ENCODE peak calls at places on chromosomes 11 and 22, in nine cellular contexts. B, A, I, J, G, F, O, S and V are unnamed samples. For H3K4me1, the result is how much of the 10 kb centered on the place peaks cover.

GRCh38 chr11:121652982-121653381 is 200.2 kb upstream of the SORL1-AS1 start:
- DNase-seq in S (no peak), I (no peak), J (no peak), B (no peak), F (no peak), G (no peak), O (no peak), A (peak), V (no peak)

GRCh38 chr11:65330544-65330943 is 3.1 kb upstream of the DPF2 start:
- DNase-seq in J (no peak), B (no peak), G (no peak), O (no peak), I (no peak), S (no peak), A (no peak), F (no peak), V (no peak)

GRCh38 chr11:128759597-128759996 is 65.7 kb downstream of the FLI1 start:
- DNase-seq in F (no peak), I (no peak), A (no peak), O (no peak), J (no peak), S (no peak), G (no peak), B (peak), V (no peak)

GRCh38 chr22:17569971-17570511 is 6.7 kb downstream of the SLC25A18 start:
- DNase-seq in I (no peak), G (no peak), S (no peak), J (no peak), A (peak), B (peak), F (no peak), O (no peak), V (no peak)

GRCh38 chr22:42283288-42284229 is 13.1 kb upstream of the TCF20 start:
- DNase-seq in F (no peak), J (no peak), I (peak), B (no peak), A (peak), S (peak), O (no peak), G (no peak), V (no peak)

GRCh38 chr11:20541503-20541902 is 57.9 kb upstream of the SLC6A5 start:
- DNase-seq in O (no peak), B (no peak), I (no peak), F (no peak), A (no peak), G (no peak), J (no peak), S (no peak), V (no peak)

GRCh38 chr11:31487848-31488247 is 21.6 kb downstream of the IMMP1L start:
- DNase-seq in I (no peak), J (peak), G (peak), F (no peak), S (no peak), B (peak), O (peak), A (no peak), V (no peak)

GRCh38 chr11:121643530-121644512 is 191.1 kb upstream of the SORL1-AS1 start:
- DNase-seq in B (no peak), O (no peak), I (no peak), S (no peak), A (no peak), J (no peak), G (no peak), F (no peak), V (no peak)

GRCh38 chr11:7281083-7281482 is 29.4 kb downstream of the SYT9 start:
- DNase-seq in F (no peak), O (peak), A (no peak), S (no peak), I (no peak), J (no peak), G (no peak), B (no peak), V (no peak)

GRCh38 chr11:6333112-6333511 is 12.8 kb upstream of the CAVIN3 start:
- DNase-seq in B (peak), J (no peak), S (no peak), G (no peak), A (no peak), F (no peak), O (no peak), I (no peak), V (no peak)

GRCh38 chr22:41752011-41752975 is 48.2 kb upstream of the CCDC134 start:
- DNase-seq in G (no peak), O (peak), J (no peak), A (no peak), I (no peak), F (no peak), S (no peak), B (no peak), V (no peak)

GRCh38 chr11:1759851-1760220 is 3.9 kb downstream of the CTSD start:
- DNase-seq in A (no peak), G (no peak), J (no peak), S (peak), I (peak), B (no peak), F (no peak), O (no peak), V (no peak)

GRCh38 chr11:69808708-69809107 is 10.5 kb downstream of the FGF3 start:
- DNase-seq in B (peak), G (no peak), I (no peak), J (no peak), S (no peak), O (no peak), F (no peak), A (no peak), V (no peak)

DNA sequence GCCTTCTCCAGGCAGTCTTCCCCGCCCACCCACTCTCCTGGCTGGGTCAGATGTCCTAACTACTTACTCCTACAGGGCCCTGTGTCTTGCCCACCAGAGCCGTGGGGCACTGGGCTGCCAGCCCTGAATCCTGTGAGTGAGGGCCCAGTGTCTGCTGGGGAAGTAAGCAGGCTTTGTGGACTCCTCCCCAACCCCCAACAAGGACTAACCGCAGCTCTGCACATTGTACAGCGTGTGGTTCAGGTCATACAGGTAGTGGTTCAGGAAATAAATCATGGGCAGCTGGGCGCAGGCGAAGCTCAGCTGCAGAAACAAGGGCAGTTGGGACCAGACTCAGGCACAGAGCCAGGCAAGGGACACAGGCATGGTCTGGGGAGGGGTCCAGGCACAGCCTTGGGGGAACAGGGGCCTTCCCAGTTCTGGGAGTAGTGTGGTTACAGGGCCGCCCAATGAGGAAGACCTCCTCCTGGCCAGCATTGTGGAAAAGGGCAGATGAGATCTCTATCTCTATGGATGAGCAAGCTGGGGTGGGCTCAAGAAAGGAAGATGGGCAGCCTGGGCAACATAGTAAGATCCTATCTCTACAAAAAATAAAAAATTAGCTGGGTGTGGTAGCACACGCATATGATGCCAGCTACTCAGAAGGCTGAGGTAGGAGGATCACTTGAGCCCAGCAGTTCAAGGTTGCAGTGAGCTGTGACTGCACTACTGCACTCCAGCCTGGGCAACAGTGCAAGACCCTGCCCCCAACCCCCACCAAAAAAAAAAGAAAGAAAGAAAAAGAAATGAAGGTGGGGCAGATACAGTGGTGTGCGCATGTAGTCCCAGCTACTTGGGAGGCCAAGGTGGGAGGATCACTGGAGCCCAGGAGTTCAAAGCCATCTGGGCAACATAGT is 5.5 kb downstream of the UNC93B1 start:
- DNase-seq in J (no peak), F (peak), S (no peak), A (no peak), I (no peak), B (no peak), O (no peak), G (no peak), V (no peak)
- H3K4me1 ChIP-seq in J (under half), F (under half), S (under half), A (under half), I (under half), B (under half), O (under half), G (under half), V (under half)

GRCh38 chr11:40987895-40988435 is 471.5 kb downstream of the LRRC4C start:
- DNase-seq in I (no peak), B (no peak), O (no peak), S (no peak), F (no peak), J (no peak), A (no peak), G (no peak), V (no peak)
- TF ChIP-seq POLR2A in I (no peak), B (no peak), O (no peak), S (no peak), F (no peak), J (no peak), A (no peak), G (no peak), V (no peak)

GRCh38 chr11:72701466-72701865 is 27.2 kb upstream of the PDE2A start:
- DNase-seq in A (no peak), B (no peak), I (no peak), J (no peak), S (peak), F (no peak), O (no peak), G (no peak), V (no peak)
- H3K4me3 ChIP-seq in A (no peak), B (no peak), I (peak), J (no peak), S (no peak), F (no peak), O (no peak), G (no peak), V (no peak)

GRCh38 chr22:48302657-48303359 is 1524.9 kb downstream of the BRD1 start:
- DNase-seq in B (no peak), G (no peak), A (no peak), I (peak), O (no peak), J (no peak), F (no peak), S (no peak), V (no peak)
- H3K4me1 ChIP-seq in B (under half), G (under half), A (under half), I (under half), O (under half), J (under half), F (under half), S (under half), V (under half)